ENCODE peak calls at places on chromosomes 16 and 17, in five cellular contexts. One of them, this sample, is unnamed.

GRCh38 chr17:81037026-81037782 is 2.3 kb downstream of the BAIAP2 start:
- DNase-seq in H1: no peak
- DNase-seq in HepG2: peak; percentile 41
- DNase-seq in K562: no peak
- DNase-seq in A549: no peak
- DNase-seq in this sample: no peak

GRCh38 chr17:50146927-50147640 is 3.4 kb downstream of the PPP1R9B start:
- DNase-seq in HepG2: no peak
- DNase-seq in H1: no peak
- DNase-seq in K562: no peak
- DNase-seq in A549: no peak
- DNase-seq in this sample: no peak

GRCh38 chr17:50594931-50595330 is 34.4 kb downstream of the CACNA1G start:
- DNase-seq in HepG2: no peak
- DNase-seq in H1: no peak
- DNase-seq in A549: no peak
- DNase-seq in K562: no peak
- DNase-seq in this sample: no peak

GRCh38 chr17:7742729-7743128 is 25.2 kb downstream of the DNAH2 start:
- DNase-seq in HepG2: no peak
- DNase-seq in H1: no peak
- DNase-seq in K562: peak; percentile 36
- DNase-seq in A549: no peak
- DNase-seq in this sample: no peak

GRCh38 chr16:48366165-48367093 is 18.8 kb downstream of the SIAH1 start:
- DNase-seq in A549: peak; percentile 69
- DNase-seq in K562: peak; percentile 17
- DNase-seq in H1: no peak
- DNase-seq in HepG2: peak; percentile 79
- DNase-seq in this sample: peak; percentile 77

GRCh38 chr16:4614571-4615388 is at the start of gene UBALD1:
- DNase-seq in H1: peak; percentile 88
- DNase-seq in K562: peak; percentile 82
- DNase-seq in HepG2: peak; percentile 87
- DNase-seq in A549: peak; percentile 89
- DNase-seq in this sample: peak; percentile 83

GRCh38 chr16:53123753-53124152 is 69.0 kb downstream of the CHD9 start:
- DNase-seq in H1: no peak
- DNase-seq in A549: no peak
- DNase-seq in K562: no peak
- DNase-seq in HepG2: no peak
- DNase-seq in this sample: no peak

GRCh38 chr16:2969545-2970521 is 685 bp downstream of the PAQR4 start:
- DNase-seq in K562: peak; percentile 75
- DNase-seq in HepG2: peak; percentile 66
- DNase-seq in H1: peak; percentile 90
- DNase-seq in A549: peak; percentile 73
- DNase-seq in this sample: peak; percentile 43

GRCh38 chr17:17792551-17793377 is 44.0 kb downstream of the SREBF1 start:
- DNase-seq in HepG2: no peak
- DNase-seq in K562: peak; percentile 21
- DNase-seq in A549: no peak
- DNase-seq in H1: no peak
- DNase-seq in this sample: peak; percentile 62

GRCh38 chr17:8679136-8679535 is 48.6 kb upstream of the MYH10 start:
- DNase-seq in A549: no peak
- DNase-seq in HepG2: no peak
- DNase-seq in K562: no peak
- DNase-seq in H1: no peak
- DNase-seq in this sample: no peak

GRCh38 chr17:74292495-74292894 is 18.5 kb downstream of the DNAI2 start:
- DNase-seq in A549: no peak
- DNase-seq in H1: no peak
- DNase-seq in HepG2: no peak
- DNase-seq in K562: no peak
- DNase-seq in this sample: no peak

GRCh38 chr17:80219777-80220708 is at the start of the genes SGSH and SLC26A11:
- DNase-seq in HepG2: peak; percentile 59
- DNase-seq in H1: peak; percentile 92
- DNase-seq in A549: peak; percentile 99
- DNase-seq in K562: peak; percentile 96
- DNase-seq in this sample: peak; percentile 65

GRCh38 chr17:18954321-18954720 is 2.4 kb downstream of the SLC5A10 start:
- DNase-seq in HepG2: no peak
- DNase-seq in K562: no peak
- DNase-seq in A549: no peak
- DNase-seq in H1: no peak
- DNase-seq in this sample: no peak

GRCh38 chr16:27403601-27403992 is 1.6 kb downstream of the IL21R start:
- DNase-seq in A549: no peak
- DNase-seq in H1: no peak
- DNase-seq in HepG2: no peak
- DNase-seq in K562: no peak
- DNase-seq in this sample: no peak

GRCh38 chr17:1111599-1112443 is 68.0 kb downstream of the ABR start:
- DNase-seq in H1: no peak
- DNase-seq in K562: no peak
- DNase-seq in HepG2: no peak
- DNase-seq in A549: peak; percentile 64
- DNase-seq in this sample: no peak

GRCh38 chr16:77873066-77873465 is 84.7 kb downstream of the VAT1L start:
- DNase-seq in H1: no peak
- DNase-seq in A549: no peak
- DNase-seq in K562: no peak
- DNase-seq in HepG2: no peak
- DNase-seq in this sample: no peak

GRCh38 chr16:12158428-12158827 is 181.9 kb downstream of the SNX29 start:
- DNase-seq in A549: no peak
- DNase-seq in K562: no peak
- DNase-seq in H1: no peak
- DNase-seq in HepG2: no peak
- DNase-seq in this sample: no peak

GRCh38 chr17:42845918-42846593 is 1.7 kb downstream of the AOC2 start:
- DNase-seq in HepG2: no peak
- DNase-seq in K562: no peak
- DNase-seq in A549: no peak
- DNase-seq in H1: no peak
- DNase-seq in this sample: no peak

GRCh38 chr16:88806491-88807111 is 3.0 kb downstream of the CDT1 start:
- DNase-seq in A549: no peak
- DNase-seq in K562: no peak
- DNase-seq in HepG2: no peak
- DNase-seq in H1: no peak
- DNase-seq in this sample: no peak

GRCh38 chr17:37743875-37744632 is 805 bp downstream of the HNF1B start:
- DNase-seq in H1: peak; percentile 66
- DNase-seq in K562: no peak
- DNase-seq in HepG2: peak; percentile 61
- DNase-seq in A549: peak; percentile 68
- DNase-seq in this sample: no peak

GRCh38 chr17:80984749-80985148 is 6.9 kb upstream of the CHMP6 start:
- DNase-seq in A549: no peak
- DNase-seq in H1: no peak
- DNase-seq in HepG2: peak; percentile 68
- DNase-seq in K562: no peak
- DNase-seq in this sample: no peak

GRCh38 chr17:47999612-48000011 is 28.7 kb downstream of the CDK5RAP3 start:
- DNase-seq in K562: no peak
- DNase-seq in H1: no peak
- DNase-seq in HepG2: no peak
- DNase-seq in A549: peak; percentile 36
- DNase-seq in this sample: peak; percentile 21
- TF ChIP-seq JUN in K562: no peak
- TF ChIP-seq JUN in H1: no peak
- TF ChIP-seq JUN in HepG2: no peak
- TF ChIP-seq JUN in A549: no peak
- TF ChIP-seq JUN in this sample: no peak

GRCh38 chr16:19228057-19228456 is 57.5 kb upstream of the CLEC19A start:
- DNase-seq in HepG2: no peak
- DNase-seq in K562: no peak
- DNase-seq in H1: no peak
- DNase-seq in A549: no peak
- DNase-seq in this sample: no peak
- H3K4me1 ChIP-seq in HepG2: no peaks in the 10 kb centered on the region
- H3K4me1 ChIP-seq in K562: no peaks in the 10 kb centered on the region
- H3K4me1 ChIP-seq in H1: no peaks in the 10 kb centered on the region
- H3K4me1 ChIP-seq in A549: no peaks in the 10 kb centered on the region
- H3K4me1 ChIP-seq in this sample: no peaks in the 10 kb centered on the region

GRCh38 chr16:35339337-35339736 is 1879.9 kb downstream of the TP53TG3F start:
- DNase-seq in K562: no peak
- DNase-seq in HepG2: no peak
- DNase-seq in A549: no peak
- DNase-seq in H1: no peak
- DNase-seq in this sample: no peak

GRCh38 chr16:35344012-35344762 is 1884.8 kb downstream of the TP53TG3F start:
- DNase-seq in HepG2: no peak
- DNase-seq in A549: no peak
- DNase-seq in H1: no peak
- DNase-seq in K562: no peak
- DNase-seq in this sample: no peak

GRCh38 chr16:35342012-35342411 is 1882.6 kb downstream of the TP53TG3F start:
- DNase-seq in K562: no peak
- DNase-seq in H1: no peak
- DNase-seq in HepG2: no peak
- DNase-seq in A549: no peak
- DNase-seq in this sample: no peak
- TF ChIP-seq JUN in K562: no peak
- TF ChIP-seq JUN in H1: no peak
- TF ChIP-seq JUN in HepG2: no peak
- TF ChIP-seq JUN in A549: no peak
- TF ChIP-seq JUN in this sample: no peak

DNA sequence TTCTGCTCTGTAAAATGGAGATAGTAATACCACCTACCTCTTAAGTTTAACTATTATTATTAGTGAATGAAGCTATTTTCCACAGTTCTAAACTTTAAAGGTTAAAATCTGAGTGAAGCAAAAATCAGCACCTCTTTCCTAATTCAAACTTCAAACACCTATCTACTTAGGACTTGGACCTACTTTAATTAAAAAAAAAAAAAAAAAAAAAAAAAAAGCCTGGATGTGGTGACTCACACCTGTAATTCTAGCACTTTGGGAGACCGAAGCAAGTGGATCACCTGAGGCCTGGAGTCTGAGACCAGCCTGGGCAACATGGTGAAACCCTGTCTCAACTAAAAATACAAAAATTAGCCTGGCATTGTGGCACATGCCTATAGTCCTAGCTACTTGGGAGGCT is 5.0 kb upstream of the KANSL1 start:
- DNase-seq in K562: no peak
- DNase-seq in HepG2: no peak
- DNase-seq in A549: no peak
- DNase-seq in H1: no peak
- DNase-seq in this sample: no peak
- H3K4me1 ChIP-seq in K562: peaks cover 9% of the 10 kb centered on the region
- H3K4me1 ChIP-seq in HepG2: peaks cover 52% of the 10 kb centered on the region
- H3K4me1 ChIP-seq in A549: peaks cover 56% of the 10 kb centered on the region
- H3K4me1 ChIP-seq in H1: peaks cover 4% of the 10 kb centered on the region
- H3K4me1 ChIP-seq in this sample: peaks cover 10% of the 10 kb centered on the region

GRCh38 chr16:1501630-1502029 is 8.5 kb downstream of the TELO2 start:
- DNase-seq in HepG2: no peak
- DNase-seq in K562: no peak
- DNase-seq in H1: no peak
- DNase-seq in A549: no peak
- DNase-seq in this sample: no peak
- TF ChIP-seq JUN in HepG2: no peak
- TF ChIP-seq JUN in K562: no peak
- TF ChIP-seq JUN in H1: no peak
- TF ChIP-seq JUN in A549: no peak
- TF ChIP-seq JUN in this sample: no peak

GRCh38 chr16:56980792-56981724 is 8.3 kb upstream of the NLRC5 start:
- DNase-seq in HepG2: no peak
- DNase-seq in A549: no peak
- DNase-seq in K562: no peak
- DNase-seq in H1: no peak
- DNase-seq in this sample: no peak
- H3K4me1 ChIP-seq in HepG2: peaks cover 35% of the 10 kb centered on the region
- H3K4me1 ChIP-seq in A549: peaks cover 24% of the 10 kb centered on the region
- H3K4me1 ChIP-seq in K562: no peaks in the 10 kb centered on the region
- H3K4me1 ChIP-seq in H1: no peaks in the 10 kb centered on the region
- H3K4me1 ChIP-seq in this sample: peaks cover 2% of the 10 kb centered on the region

DNA sequence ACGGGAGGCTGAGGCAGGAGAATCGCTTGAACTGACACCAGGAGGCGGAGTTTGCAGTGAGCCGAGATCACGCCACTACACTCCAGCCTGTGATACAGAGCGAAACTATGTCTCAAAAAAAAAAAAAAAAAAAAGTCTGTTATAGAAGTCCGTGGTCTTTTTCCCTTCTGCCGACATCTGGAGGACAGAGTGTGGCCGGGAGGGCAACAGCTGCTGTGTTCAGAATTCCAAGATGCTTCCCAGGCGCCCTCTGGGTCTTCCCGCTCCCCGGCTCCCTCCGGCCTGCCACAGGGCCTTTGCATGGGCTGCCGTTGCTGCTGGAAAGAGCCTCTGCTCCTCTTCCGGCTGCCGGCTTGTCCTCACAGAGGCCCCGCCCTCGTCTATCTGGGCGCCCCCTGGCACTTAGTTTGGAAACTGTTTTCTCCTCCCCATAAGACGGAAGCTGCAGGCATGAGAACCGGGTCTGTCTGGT is 2.4 kb upstream of the CACNA1H start:
- DNase-seq in A549: peak; percentile 84
- DNase-seq in K562: peak; percentile 74
- DNase-seq in H1: peak; percentile 74
- DNase-seq in HepG2: peak; percentile 40
- DNase-seq in this sample: no peak
- TF ChIP-seq JUN in A549: no peak
- TF ChIP-seq JUN in K562: no peak
- TF ChIP-seq JUN in H1: no peak
- TF ChIP-seq JUN in HepG2: no peak
- TF ChIP-seq JUN in this sample: no peak

GRCh38 chr17:4340914-4341615 is 25.4 kb downstream of the UBE2G1 start:
- DNase-seq in K562: no peak
- DNase-seq in A549: no peak
- DNase-seq in HepG2: no peak
- DNase-seq in H1: no peak
- DNase-seq in this sample: no peak

GRCh38 chr17:4345569-4345968 is 20.9 kb downstream of the UBE2G1 start:
- DNase-seq in A549: no peak
- DNase-seq in K562: no peak
- DNase-seq in H1: no peak
- DNase-seq in HepG2: no peak
- DNase-seq in this sample: no peak

GRCh38 chr17:4344926-4345325 is 21.5 kb downstream of the UBE2G1 start:
- DNase-seq in A549: no peak
- DNase-seq in HepG2: no peak
- DNase-seq in K562: no peak
- DNase-seq in H1: no peak
- DNase-seq in this sample: no peak

GRCh38 chr17:4342535-4342934 is 23.9 kb downstream of the UBE2G1 start:
- DNase-seq in HepG2: no peak
- DNase-seq in K562: no peak
- DNase-seq in A549: no peak
- DNase-seq in H1: no peak
- DNase-seq in this sample: no peak

DNA sequence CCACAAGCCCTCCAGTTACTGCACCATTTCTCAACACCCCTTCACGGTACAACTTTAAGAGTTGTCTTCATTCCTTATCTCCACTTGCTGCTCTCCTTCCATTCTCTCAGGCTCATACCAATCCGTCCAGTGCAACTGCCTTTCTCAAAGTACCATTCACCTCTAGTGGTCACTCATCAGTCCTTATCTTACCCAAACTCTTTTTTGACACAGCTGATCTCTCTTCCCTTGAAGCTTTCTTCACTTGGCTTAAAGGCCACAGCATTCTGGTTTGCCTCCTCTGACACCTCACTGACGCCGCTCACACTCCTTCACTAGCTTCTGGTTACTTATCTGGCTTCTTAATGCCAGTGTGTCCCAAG is 24.9 kb downstream of the UBE2G1 start:
- DNase-seq in K562: peak; percentile 21
- DNase-seq in HepG2: no peak
- DNase-seq in A549: no peak
- DNase-seq in H1: no peak
- DNase-seq in this sample: no peak
- H3K4me1 ChIP-seq in K562: peaks cover 19% of the 10 kb centered on the region
- H3K4me1 ChIP-seq in HepG2: peaks cover 10% of the 10 kb centered on the region
- H3K4me1 ChIP-seq in A549: peaks cover 36% of the 10 kb centered on the region
- H3K4me1 ChIP-seq in H1: peaks cover 2% of the 10 kb centered on the region
- H3K4me1 ChIP-seq in this sample: no peaks in the 10 kb centered on the region